ENCODE peak calls at places on chromosomes 11 and 22, in four cellular contexts. B is fibroblast of mammary gland, Y is mucosa of descending colon, M is brain microvascular endothelial cell. S is an unnamed sample.

GRCh38 chr11:33317662-33318061 is 60.5 kb downstream of the HIPK3 start:
- DNase-seq in M (no peak), Y (no peak), B (peak), S (peak)

GRCh38 chr22:36379593-36380361 is 8.0 kb downstream of the MYH9 start:
- DNase-seq in Y (no peak), M (no peak), B (peak), S (peak)

GRCh38 chr22:41876275-41876674 is 38.6 kb downstream of the SHISA8 start:
- DNase-seq in Y (no peak), B (peak), M (no peak), S (no peak)

GRCh38 chr11:122758361-122758760 is 79.9 kb upstream of the CRTAM start:
- DNase-seq in Y (no peak), B (no peak), M (no peak), S (no peak)

GRCh38 chr11:69229521-69229920 is 64.4 kb upstream of the MYEOV start:
- DNase-seq in B (no peak), M (no peak), Y (no peak), S (no peak)

GRCh38 chr11:105609832-105610781 is at the start of gene GRIA4:
- DNase-seq in Y (peak), B (peak), M (peak), S (peak)

GRCh38 chr11:18010271-18010670 is 2.6 kb downstream of the SERGEF start:
- DNase-seq in M (no peak), B (no peak), Y (no peak), S (no peak)

GRCh38 chr11:10973416-10973815 is 115.6 kb upstream of the ZBED5 start:
- DNase-seq in B (no peak), M (no peak), Y (no peak), S (no peak)

GRCh38 chr11:30798547-30799236 is 212.5 kb upstream of the MPPED2 start:
- DNase-seq in M (no peak), B (no peak), Y (no peak), S (no peak)

GRCh38 chr22:37186997-37187522 is 987 bp downstream of the C1QTNF6 start:
- DNase-seq in B (peak), Y (peak), M (no peak), S (no peak)

GRCh38 chr11:16926868-16927267 is 87.3 kb downstream of the PLEKHA7 start:
- DNase-seq in M (no peak), Y (no peak), B (no peak), S (no peak)

GRCh38 chr11:61752117-61752924 is at the start of gene MYRF:
- DNase-seq in M (no peak), B (peak), Y (peak), S (peak)
- TF ChIP-seq CTCF in M (peak), B (peak), Y (peak), S (peak)

GRCh38 chr22:22397292-22397870 is 111.2 kb downstream of the ZNF280B start:
- DNase-seq in B (peak), Y (no peak), M (no peak), S (peak)
- TF ChIP-seq CTCF in B (peak), Y (no peak), M (peak), S (no peak)

GRCh38 chr11:4991066-4991465 is 3.6 kb upstream of the OR51L1 start:
- DNase-seq in M (peak), B (peak), Y (no peak), S (peak)
- TF ChIP-seq CTCF in M (peak), B (peak), Y (no peak), S (peak)

DNA sequence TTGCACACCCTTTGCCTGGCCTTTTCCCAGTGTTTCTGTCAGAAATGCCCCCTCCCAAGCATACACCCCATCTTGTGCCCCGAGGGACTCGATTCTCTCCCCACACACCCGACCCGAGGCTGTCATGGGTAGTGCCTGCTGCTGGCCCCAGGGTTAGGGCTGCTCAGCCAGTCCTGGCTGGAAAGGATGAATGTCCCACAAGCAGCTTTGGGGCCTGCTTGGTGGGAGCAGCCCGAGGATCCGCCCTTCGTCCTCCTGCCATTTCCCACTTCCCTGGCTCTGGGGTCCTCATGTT is 55.0 kb upstream of the PRODH start:
- DNase-seq in B (no peak), M (no peak), Y (no peak), S (no peak)
- TF ChIP-seq CTCF in B (no peak), M (no peak), Y (no peak), S (no peak)

DNA sequence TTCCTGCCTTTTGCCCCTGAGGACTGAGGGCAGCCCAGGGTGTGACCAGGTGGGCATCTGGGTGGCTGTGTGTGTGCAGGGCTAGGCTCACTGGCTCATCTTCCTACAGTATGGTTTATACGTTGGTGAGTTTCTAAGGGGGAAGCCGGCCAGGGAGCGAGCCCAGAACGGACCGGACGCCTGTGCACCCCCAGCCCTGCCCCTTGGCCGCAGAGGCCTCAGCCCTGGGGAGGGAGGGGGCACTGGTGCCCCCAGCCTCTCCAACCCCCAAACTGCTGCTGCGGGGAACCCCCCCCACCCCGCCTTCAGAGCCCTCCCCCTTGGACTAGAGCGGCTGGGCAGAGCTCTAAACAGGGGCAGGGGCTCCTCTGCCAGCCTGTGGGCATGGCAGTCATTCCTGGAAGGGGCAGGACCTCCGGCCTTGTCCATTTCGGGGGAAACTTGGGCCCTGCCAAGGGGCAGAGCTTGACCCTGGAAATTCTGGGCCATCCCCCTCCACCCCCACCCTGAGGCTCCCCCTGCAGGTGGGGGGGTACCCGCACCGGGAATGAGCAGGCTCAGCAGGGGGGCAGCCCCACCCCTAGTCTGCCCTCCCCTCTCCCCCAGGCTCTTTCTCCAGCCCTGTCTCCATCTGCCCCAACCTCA is 5.4 kb downstream of the YIF1A start:
- DNase-seq in Y (peak), M (no peak), B (no peak), S (no peak)
- TF ChIP-seq CTCF in Y (no peak), M (peak), B (no peak), S (no peak)

GRCh38 chr22:29314537-29315285 is 786 bp downstream of the RASL10A start:
- DNase-seq in M (no peak), B (no peak), Y (peak), S (no peak)

GRCh38 chr22:29311468-29312217 is 3.9 kb downstream of the RASL10A start:
- DNase-seq in Y (no peak), B (no peak), M (no peak), S (no peak)

GRCh38 chr22:29314074-29314473 is 1.4 kb downstream of the RASL10A start:
- DNase-seq in M (no peak), B (no peak), Y (peak), S (no peak)

GRCh38 chr22:29312218-29313125 is 3.0 kb downstream of the RASL10A start:
- DNase-seq in B (no peak), M (no peak), Y (peak), S (no peak)

DNA sequence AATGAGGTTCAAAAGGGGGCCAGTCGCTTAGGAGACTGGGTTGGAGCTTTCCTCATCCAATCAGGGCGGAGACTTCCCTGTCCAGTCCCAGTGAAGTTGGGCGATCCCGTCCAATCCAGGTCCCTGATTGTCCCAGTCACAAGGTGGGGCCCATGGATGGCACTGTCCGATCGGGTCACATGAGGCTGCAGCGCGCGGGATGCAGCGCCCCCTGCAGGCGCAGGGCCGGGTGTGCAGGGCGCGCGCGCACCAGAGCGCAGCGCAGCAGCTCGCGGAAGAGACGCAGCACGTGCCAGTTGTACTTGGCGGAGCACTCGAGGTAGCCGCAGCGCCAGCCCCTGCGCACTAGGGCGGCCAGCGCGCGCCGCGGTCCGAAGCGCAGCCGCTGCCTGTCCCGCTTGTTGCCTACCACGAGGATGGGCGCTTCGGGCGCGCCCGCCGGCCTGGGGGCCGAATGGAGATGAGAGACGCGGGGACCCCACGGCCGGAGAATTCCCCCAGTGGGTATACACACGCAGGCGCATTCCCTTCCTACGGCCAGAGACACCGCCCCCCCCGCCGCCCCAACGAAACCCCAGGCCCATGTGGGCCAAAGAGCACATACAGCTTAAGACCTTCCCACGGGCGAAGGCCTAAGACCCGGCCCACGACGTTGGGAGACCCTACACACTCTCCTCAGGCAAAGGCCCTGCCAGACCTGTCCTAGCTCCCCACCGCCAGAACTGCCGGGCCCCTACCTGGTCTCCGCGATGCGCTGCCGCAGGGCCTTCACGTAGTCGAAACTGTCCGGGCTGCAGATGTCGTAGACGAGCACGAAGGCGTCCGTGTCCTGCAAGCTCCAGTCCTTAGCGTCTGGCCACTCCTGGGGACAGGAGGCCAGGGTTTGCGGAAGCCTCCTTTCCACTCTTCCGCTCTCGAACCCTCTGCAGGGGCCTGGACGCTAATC is 2.1 kb downstream of the RASL10A start:
- DNase-seq in Y (peak), M (no peak), B (peak), S (peak)
- TF ChIP-seq CTCF in Y (peak), M (peak), B (peak), S (peak)

GRCh38 chr11:93775289-93775688 is 8.8 kb upstream of the MED17 start:
- DNase-seq in M (peak), B (no peak), Y (no peak), S (peak)
- TF ChIP-seq CTCF in M (peak), B (peak), Y (no peak), S (peak)

GRCh38 chr11:2699185-2699530 is 636 bp downstream of the KCNQ1OT1 start:
- DNase-seq in B (no peak), M (no peak), Y (peak), S (peak)

GRCh38 chr11:2701230-2701629 is 1.4 kb upstream of the KCNQ1OT1 start:
- DNase-seq in Y (no peak), B (no peak), M (no peak), S (no peak)

GRCh38 chr11:2698386-2699184 is 1.2 kb downstream of the KCNQ1OT1 start:
- DNase-seq in M (no peak), Y (no peak), B (peak), S (peak)

GRCh38 chr11:2700415-2701211 is 819 bp upstream of the KCNQ1OT1 start:
- DNase-seq in M (no peak), B (peak), Y (peak), S (peak)

GRCh38 chr11:2699531-2700414 is at the start of gene KCNQ1OT1:
- DNase-seq in M (peak), Y (peak), B (peak), S (peak)
- TF ChIP-seq CTCF in M (no peak), Y (no peak), B (no peak), S (no peak)

DNA sequence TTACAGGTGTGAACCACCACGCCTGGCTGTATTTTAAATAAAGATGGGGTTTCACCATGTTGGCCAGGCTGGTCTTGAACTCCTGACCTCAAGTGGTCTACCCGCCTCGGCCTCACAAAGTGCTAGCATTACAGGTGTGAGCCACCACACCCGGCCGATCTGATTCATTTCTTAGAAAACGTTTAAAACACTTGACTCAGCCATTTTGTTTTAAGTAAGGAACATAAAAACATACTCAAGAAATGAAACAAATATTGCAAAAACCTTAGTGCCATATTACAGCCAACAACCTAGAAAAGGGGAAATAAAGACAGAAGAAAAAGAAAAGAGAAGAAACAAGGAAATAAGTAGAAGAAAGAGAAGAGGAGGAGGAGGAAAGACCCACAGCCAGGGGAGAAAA is 17.4 kb downstream of the LRFN4 start:
- DNase-seq in B (no peak), M (no peak), Y (no peak), S (no peak)
- TF ChIP-seq CTCF in B (no peak), M (no peak), Y (no peak), S (no peak)

S was measured in cardiac fibroblast.